ENCODE peak calls at places on chromosomes 3 and 15, in ten cellular contexts. Z is brain microvascular endothelial cell, A is tibial nerve, L is stomach, O is WERI-Rb-1, V is astrocyte of the spinal cord, Y is endothelial cell, E is WTC11, B is lower lobe of right lung, N is cardiac fibroblast. Q is an unnamed sample.
A peak's percentile ranks its signal among the peaks of the same experiment; 100 is the strongest.

GRCh38 chr15:50940506-50940905 is 32.0 kb downstream of the AP4E1 start:
- DNase-seq in L (no peak), B (no peak), E (no peak), N (peak; percentile 73), O (no peak), Y (no peak), Z (peak; percentile 52), A (no peak), V (peak; percentile 45), Q (no peak)

GRCh38 chr15:37653018-37653417 is 281.4 kb upstream of the TMCO5A start:
- DNase-seq in Z (no peak), A (no peak), E (no peak), B (no peak), V (no peak), N (no peak), O (no peak), L (no peak), Y (no peak), Q (no peak)

GRCh38 chr3:170695486-170696069 is 109.7 kb upstream of the SLC7A14 start:
- DNase-seq in O (no peak), L (no peak), E (no peak), Z (no peak), N (peak; percentile 46), V (no peak), A (no peak), Y (no peak), B (no peak), Q (no peak)

GRCh38 chr3:13093687-13094086 is 20.5 kb upstream of the IQSEC1 start:
- DNase-seq in O (no peak), A (no peak), E (no peak), B (no peak), V (no peak), Z (no peak), N (no peak), L (no peak), Y (no peak), Q (no peak)

GRCh38 chr3:60935709-60936108 is 315.5 kb downstream of the FHIT start:
- DNase-seq in L (no peak), A (no peak), O (no peak), B (no peak), N (peak; percentile 81), E (no peak), V (peak; percentile 64), Z (peak; percentile 89), Y (no peak), Q (no peak)

GRCh38 chr3:153379516-153379915 is 217.5 kb downstream of the RAP2B start:
- DNase-seq in L (no peak), A (no peak), N (peak; percentile 41), Z (peak; percentile 31), V (peak; percentile 17), E (no peak), O (no peak), B (no peak), Y (no peak), Q (no peak)

GRCh38 chr3:171086914-171087313 is 60.4 kb upstream of the SLC2A2 start:
- DNase-seq in N (no peak), A (no peak), O (no peak), B (no peak), V (no peak), Y (no peak), E (no peak), L (no peak), Z (no peak), Q (no peak)

GRCh38 chr15:68542348-68542747 is 36.4 kb upstream of the CORO2B start:
- DNase-seq in A (no peak), L (no peak), O (no peak), Y (no peak), V (no peak), N (no peak), E (no peak), Z (no peak), B (no peak), Q (no peak)

GRCh38 chr15:54312528-54312927 is 334.3 kb downstream of the UNC13C start:
- DNase-seq in V (no peak), O (no peak), L (no peak), N (no peak), E (no peak), Y (no peak), Z (no peak), B (no peak), A (no peak), Q (no peak)

GRCh38 chr3:149971403-149972075 is 844 bp upstream of the PFN2 start:
- DNase-seq in O (peak; percentile 62), B (peak; percentile 65), E (peak; percentile 76), L (peak; percentile 55), A (peak; percentile 26), Z (peak; percentile 62), Y (no peak), V (no peak), N (peak; percentile 74), Q (no peak)

GRCh38 chr3:154122096-154122911 is 1.1 kb downstream of the ARHGEF26 start:
- DNase-seq in N (no peak), Z (no peak), A (no peak), E (peak; percentile 51), Y (peak; percentile 36), L (no peak), O (no peak), B (peak; percentile 49), V (no peak), Q (peak; percentile 36)

GRCh38 chr15:55774113-55774970 is 31.4 kb upstream of the PRTG start:
- DNase-seq in O (peak; percentile 76), L (peak; percentile 29), A (no peak), Y (peak; percentile 70), Z (peak; percentile 44), B (no peak), E (peak; percentile 84), N (peak; percentile 51), V (peak; percentile 27), Q (peak; percentile 74)

GRCh38 chr15:98699591-98700424 is 51.5 kb downstream of the IGF1R start:
- DNase-seq in L (no peak), Y (no peak), B (no peak), N (no peak), Z (no peak), V (no peak), A (no peak), E (no peak), O (no peak), Q (no peak)

GRCh38 chr3:67357610-67358458 is 296.6 kb downstream of the SUCLG2 start:
- DNase-seq in A (no peak), Z (peak; percentile 21), O (peak; percentile 75), E (peak; percentile 72), B (no peak), V (peak; percentile 22), N (peak; percentile 49), L (no peak), Y (peak; percentile 38), Q (peak; percentile 29)

GRCh38 chr3:195537995-195538394 is 5.1 kb downstream of the PPP1R2 start:
- DNase-seq in V (no peak), O (no peak), L (no peak), Y (no peak), E (no peak), Z (no peak), A (no peak), N (no peak), B (no peak), Q (no peak)

GRCh38 chr3:10344147-10344943 is 23.4 kb upstream of the SEC13 start:
- DNase-seq in O (peak; percentile 70), Y (peak; percentile 71), Z (no peak), L (peak; percentile 50), E (peak; percentile 79), A (no peak), B (no peak), V (peak; percentile 55), N (peak; percentile 61), Q (peak; percentile 77)

DNA sequence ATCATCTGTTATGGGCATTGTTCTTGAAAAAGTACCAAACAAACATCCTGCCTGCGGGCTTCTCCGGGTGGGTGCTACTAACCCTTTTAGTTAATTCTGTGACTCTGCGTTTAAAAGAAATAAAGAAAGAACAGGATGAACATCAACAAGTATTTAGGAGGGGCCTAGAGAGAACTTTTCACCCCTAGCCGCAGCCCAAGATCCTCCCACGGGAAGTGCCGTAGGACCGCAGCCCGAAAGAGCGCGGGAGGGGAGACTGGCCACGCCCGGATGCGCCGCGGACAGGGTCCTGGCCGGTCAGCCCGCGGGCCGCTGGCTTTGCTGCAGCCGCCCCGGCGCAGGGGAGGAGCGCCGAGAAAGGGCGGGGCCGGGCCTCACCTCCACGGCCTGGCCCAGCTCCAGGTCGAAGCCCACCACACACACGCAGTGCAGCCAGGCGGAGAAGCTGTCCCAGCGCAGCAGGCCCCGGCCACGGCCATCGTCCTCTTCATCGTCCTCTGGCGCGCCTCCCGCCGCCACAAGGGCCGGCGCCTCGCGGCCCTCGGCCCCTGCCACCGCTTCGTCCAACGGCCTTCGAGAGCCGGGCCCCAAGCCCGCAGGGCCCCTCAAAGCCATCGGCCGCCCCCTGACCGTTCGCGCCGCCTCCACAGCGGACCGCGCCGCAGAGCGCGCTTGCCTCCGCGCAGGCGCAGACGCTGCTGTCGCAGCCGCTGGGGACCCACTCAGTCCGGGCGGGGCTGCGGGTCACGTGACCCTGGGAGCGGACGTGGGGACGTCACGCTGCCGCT is at the start of gene DENND6A:
- DNase-seq in Y (peak; percentile 96), A (peak; percentile 92), B (peak; percentile 99), N (peak; percentile 92), E (peak; percentile 90), O (peak; percentile 96), Z (peak; percentile 86), V (peak; percentile 91), L (peak; percentile 98), Q (peak; percentile 98)
- TF ChIP-seq CTCF in Y (no peak), A (peak; percentile 48), B (no peak), N (no peak), E (no peak), O (no peak), Z (no peak), V (no peak), L (no peak), Q (no peak)

GRCh38 chr15:89500397-89501270 is 4.3 kb upstream of the RHCG start:
- DNase-seq in L (no peak), Y (no peak), N (no peak), V (no peak), B (no peak), Z (no peak), O (no peak), A (no peak), E (no peak), Q (no peak)
- TF ChIP-seq CTCF in L (no peak), Y (peak; percentile 24), N (peak; percentile 46), V (peak; percentile 32), B (no peak), Z (peak; percentile 65), O (peak; percentile 53), A (no peak), E (peak; percentile 29), Q (peak; percentile 30)

DNA sequence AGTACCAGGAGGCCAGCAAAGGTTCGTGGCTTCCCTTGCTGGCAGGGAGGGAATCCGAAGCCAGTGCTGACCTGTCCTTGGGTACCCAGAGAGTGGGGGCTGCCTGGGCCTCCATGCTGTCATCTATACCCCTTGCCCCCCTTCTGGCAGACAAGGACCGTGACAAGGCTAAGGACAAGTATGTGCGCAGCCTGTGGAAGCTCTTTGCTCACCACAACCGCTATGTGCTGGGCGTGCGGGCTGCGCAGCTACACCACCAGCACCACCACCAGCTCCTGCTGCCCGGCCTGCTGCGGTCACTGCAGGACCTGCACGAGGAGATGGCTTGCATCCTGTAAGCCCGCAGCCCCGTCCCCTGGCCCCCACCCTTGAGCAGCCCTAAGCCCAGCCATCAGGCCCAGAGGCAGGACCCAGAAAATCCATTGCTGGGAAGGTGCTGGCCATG is 2.8 kb downstream of the FES start:
- DNase-seq in V (no peak), Y (no peak), E (no peak), N (no peak), B (no peak), A (no peak), O (no peak), L (no peak), Z (no peak), Q (no peak)
- TF ChIP-seq CTCF in V (no peak), Y (no peak), E (no peak), N (no peak), B (no peak), A (no peak), O (no peak), L (no peak), Z (no peak), Q (no peak)

GRCh38 chr3:112013784-112014143 is 15.0 kb downstream of the TAGLN3 start:
- DNase-seq in V (no peak), Y (no peak), N (no peak), A (no peak), Z (no peak), L (no peak), B (no peak), O (no peak), E (no peak), Q (no peak)
- TF ChIP-seq CTCF in V (no peak), Y (no peak), N (no peak), A (no peak), Z (no peak), L (no peak), B (no peak), O (no peak), E (no peak), Q (peak; percentile 3)